ENCODE peak calls at places on chromosome X, in four cellular contexts. P, U, T and K are unnamed samples.

GRCh38 chrX:120857240-120857639 is 18.4 kb downstream of the CT47B1 start:
- DNase-seq in P (no peak), T (no peak), U (peak), K (no peak)

GRCh38 chrX:27775984-27776383 is 31.8 kb upstream of the MAGEB10 start:
- DNase-seq in U (no peak), T (no peak), P (no peak), K (no peak)

GRCh38 chrX:28586891-28587635 is at the start of gene IL1RAPL1:
- DNase-seq in P (peak), U (peak), T (no peak), K (peak)

GRCh38 chrX:36908801-36909403 is 99.3 kb upstream of the FAM47C start:
- DNase-seq in U (peak), P (no peak), T (no peak), K (no peak)

GRCh38 chrX:48083212-48083611 is 11.8 kb upstream of the ZNF630 start:
- DNase-seq in U (peak), T (peak), P (peak), K (no peak)

GRCh38 chrX:123083924-123084323 is 100.2 kb upstream of the GRIA3 start:
- DNase-seq in U (peak), P (no peak), T (no peak), K (no peak)

GRCh38 chrX:94743478-94743877 is 1069.5 kb downstream of the FAM133A start:
- DNase-seq in U (no peak), P (no peak), T (no peak), K (no peak)

GRCh38 chrX:11190745-11191510 is 79.8 kb downstream of the HCCS start:
- DNase-seq in T (no peak), U (no peak), P (no peak), K (no peak)

GRCh38 chrX:15507005-15507404 is 6.4 kb downstream of the BMX start:
- DNase-seq in T (no peak), U (no peak), P (no peak), K (no peak)

GRCh38 chrX:66005832-66006449 is 33.9 kb downstream of the VSIG4 start:
- DNase-seq in T (no peak), P (no peak), U (no peak), K (no peak)

GRCh38 chrX:72620550-72621145 is 48.0 kb upstream of the HDAC8 start:
- DNase-seq in P (peak), T (peak), U (peak), K (no peak)

GRCh38 chrX:109886122-109886761 is 116.7 kb upstream of the TMEM164 start:
- DNase-seq in P (peak), T (no peak), U (peak), K (no peak)

GRCh38 chrX:131895807-131896206 is 127.3 kb upstream of the STK26 start:
- DNase-seq in P (no peak), U (no peak), T (no peak), K (no peak)

GRCh38 chrX:118847676-118848075 is 24.1 kb downstream of the ZCCHC12 start:
- DNase-seq in P (no peak), U (peak), T (no peak), K (no peak)

GRCh38 chrX:11756354-11757318 is 1.4 kb upstream of the MSL3 start:
- DNase-seq in U (peak), P (no peak), T (no peak), K (no peak)